ENCODE peak calls at places on chromosomes 12 and 14, in ten cellular contexts. One of them, this sample, is unnamed.

GRCh38 chr12:46533723-46534122 is 161.2 kb upstream of the SLC38A2 start:
- DNase-seq in A549: no peak
- DNase-seq in esophagus squamous epithelium: no peak
- DNase-seq in upper lobe of right lung: no peak
- DNase-seq in HFF-Myc: no peak
- DNase-seq in heart right ventricle: no peak
- DNase-seq in breast epithelium: no peak
- DNase-seq in AG04450: no peak
- DNase-seq in fibroblast of the aortic adventitia: peak
- DNase-seq in suprapubic skin: no peak
- DNase-seq in this sample: no peak

GRCh38 chr14:91417134-91417982 is at the start of gene CCDC88C:
- DNase-seq in A549: peak
- DNase-seq in esophagus squamous epithelium: peak
- DNase-seq in upper lobe of right lung: peak
- DNase-seq in HFF-Myc: no peak
- DNase-seq in heart right ventricle: peak
- DNase-seq in breast epithelium: peak
- DNase-seq in AG04450: no peak
- DNase-seq in fibroblast of the aortic adventitia: no peak
- DNase-seq in suprapubic skin: peak
- DNase-seq in this sample: no peak

GRCh38 chr12:16691624-16692023 is 85.7 kb upstream of the LMO3 start:
- DNase-seq in A549: no peak
- DNase-seq in esophagus squamous epithelium: no peak
- DNase-seq in upper lobe of right lung: no peak
- DNase-seq in HFF-Myc: no peak
- DNase-seq in heart right ventricle: no peak
- DNase-seq in breast epithelium: no peak
- DNase-seq in AG04450: no peak
- DNase-seq in fibroblast of the aortic adventitia: no peak
- DNase-seq in suprapubic skin: no peak
- DNase-seq in this sample: no peak

GRCh38 chr14:31716208-31716607 is 155.0 kb downstream of the NUBPL start:
- DNase-seq in A549: no peak
- DNase-seq in esophagus squamous epithelium: no peak
- DNase-seq in upper lobe of right lung: no peak
- DNase-seq in HFF-Myc: no peak
- DNase-seq in heart right ventricle: no peak
- DNase-seq in breast epithelium: no peak
- DNase-seq in AG04450: no peak
- DNase-seq in fibroblast of the aortic adventitia: no peak
- DNase-seq in suprapubic skin: no peak
- DNase-seq in this sample: no peak

GRCh38 chr14:22630486-22630885 is 13.7 kb downstream of the OR6J1 start:
- DNase-seq in A549: no peak
- DNase-seq in esophagus squamous epithelium: no peak
- DNase-seq in upper lobe of right lung: no peak
- DNase-seq in HFF-Myc: no peak
- DNase-seq in heart right ventricle: no peak
- DNase-seq in breast epithelium: no peak
- DNase-seq in AG04450: peak
- DNase-seq in fibroblast of the aortic adventitia: peak
- DNase-seq in suprapubic skin: no peak
- DNase-seq in this sample: peak

GRCh38 chr12:10140001-10140400 is 10.0 kb upstream of the CLEC7A start:
- DNase-seq in A549: peak
- DNase-seq in esophagus squamous epithelium: no peak
- DNase-seq in upper lobe of right lung: no peak
- DNase-seq in HFF-Myc: peak
- DNase-seq in heart right ventricle: peak
- DNase-seq in breast epithelium: no peak
- DNase-seq in AG04450: no peak
- DNase-seq in fibroblast of the aortic adventitia: peak
- DNase-seq in suprapubic skin: no peak
- DNase-seq in this sample: peak

GRCh38 chr14:103512701-103513611 is 9.7 kb downstream of the CKB start:
- DNase-seq in A549: no peak
- DNase-seq in esophagus squamous epithelium: no peak
- DNase-seq in upper lobe of right lung: peak
- DNase-seq in HFF-Myc: no peak
- DNase-seq in heart right ventricle: no peak
- DNase-seq in breast epithelium: peak
- DNase-seq in AG04450: no peak
- DNase-seq in fibroblast of the aortic adventitia: peak
- DNase-seq in suprapubic skin: peak
- DNase-seq in this sample: peak

GRCh38 chr14:83975435-83976222 is 1554.3 kb upstream of the FLRT2 start:
- DNase-seq in A549: no peak
- DNase-seq in esophagus squamous epithelium: no peak
- DNase-seq in upper lobe of right lung: no peak
- DNase-seq in HFF-Myc: no peak
- DNase-seq in heart right ventricle: peak
- DNase-seq in breast epithelium: no peak
- DNase-seq in AG04450: no peak
- DNase-seq in fibroblast of the aortic adventitia: peak
- DNase-seq in suprapubic skin: no peak
- DNase-seq in this sample: peak

GRCh38 chr14:68785817-68786490 is 6.9 kb downstream of the ZFP36L1 start:
- DNase-seq in A549: peak
- DNase-seq in esophagus squamous epithelium: no peak
- DNase-seq in upper lobe of right lung: no peak
- DNase-seq in HFF-Myc: no peak
- DNase-seq in heart right ventricle: no peak
- DNase-seq in breast epithelium: no peak
- DNase-seq in AG04450: no peak
- DNase-seq in fibroblast of the aortic adventitia: peak
- DNase-seq in suprapubic skin: peak
- DNase-seq in this sample: no peak

GRCh38 chr12:21998782-21999181 is 47.2 kb upstream of the CMAS start:
- DNase-seq in A549: no peak
- DNase-seq in esophagus squamous epithelium: no peak
- DNase-seq in upper lobe of right lung: no peak
- DNase-seq in HFF-Myc: no peak
- DNase-seq in heart right ventricle: no peak
- DNase-seq in breast epithelium: no peak
- DNase-seq in AG04450: no peak
- DNase-seq in fibroblast of the aortic adventitia: no peak
- DNase-seq in suprapubic skin: no peak
- DNase-seq in this sample: no peak

GRCh38 chr12:77060136-77060882 is 5.1 kb downstream of the E2F7 start:
- DNase-seq in A549: no peak
- DNase-seq in esophagus squamous epithelium: no peak
- DNase-seq in upper lobe of right lung: no peak
- DNase-seq in HFF-Myc: no peak
- DNase-seq in heart right ventricle: no peak
- DNase-seq in breast epithelium: no peak
- DNase-seq in AG04450: no peak
- DNase-seq in fibroblast of the aortic adventitia: no peak
- DNase-seq in suprapubic skin: no peak
- DNase-seq in this sample: no peak

GRCh38 chr14:35699791-35700444 is 109.2 kb downstream of the RALGAPA1 start:
- DNase-seq in A549: no peak
- DNase-seq in esophagus squamous epithelium: no peak
- DNase-seq in upper lobe of right lung: no peak
- DNase-seq in HFF-Myc: no peak
- DNase-seq in heart right ventricle: no peak
- DNase-seq in breast epithelium: no peak
- DNase-seq in AG04450: no peak
- DNase-seq in fibroblast of the aortic adventitia: no peak
- DNase-seq in suprapubic skin: no peak
- DNase-seq in this sample: no peak

GRCh38 chr12:126747530-126748149 is 1519.3 kb upstream of the TMEM132C start:
- DNase-seq in A549: peak
- DNase-seq in esophagus squamous epithelium: no peak
- DNase-seq in upper lobe of right lung: peak
- DNase-seq in HFF-Myc: no peak
- DNase-seq in heart right ventricle: peak
- DNase-seq in breast epithelium: no peak
- DNase-seq in AG04450: no peak
- DNase-seq in fibroblast of the aortic adventitia: peak
- DNase-seq in suprapubic skin: no peak
- DNase-seq in this sample: no peak

GRCh38 chr14:104863923-104864266 is 1.2 kb upstream of the CEP170B start:
- DNase-seq in A549: no peak
- DNase-seq in esophagus squamous epithelium: no peak
- DNase-seq in upper lobe of right lung: no peak
- DNase-seq in HFF-Myc: no peak
- DNase-seq in heart right ventricle: no peak
- DNase-seq in breast epithelium: no peak
- DNase-seq in AG04450: no peak
- DNase-seq in fibroblast of the aortic adventitia: no peak
- DNase-seq in suprapubic skin: no peak
- DNase-seq in this sample: no peak
- H3K4me3 ChIP-seq in A549: peak
- H3K4me3 ChIP-seq in esophagus squamous epithelium: peak
- H3K4me3 ChIP-seq in upper lobe of right lung: peak
- H3K4me3 ChIP-seq in HFF-Myc: no peak
- H3K4me3 ChIP-seq in heart right ventricle: no peak
- H3K4me3 ChIP-seq in breast epithelium: no peak
- H3K4me3 ChIP-seq in AG04450: no peak
- H3K4me3 ChIP-seq in fibroblast of the aortic adventitia: no peak
- H3K4me3 ChIP-seq in suprapubic skin: peak
- H3K4me3 ChIP-seq in this sample: no peak

DNA sequence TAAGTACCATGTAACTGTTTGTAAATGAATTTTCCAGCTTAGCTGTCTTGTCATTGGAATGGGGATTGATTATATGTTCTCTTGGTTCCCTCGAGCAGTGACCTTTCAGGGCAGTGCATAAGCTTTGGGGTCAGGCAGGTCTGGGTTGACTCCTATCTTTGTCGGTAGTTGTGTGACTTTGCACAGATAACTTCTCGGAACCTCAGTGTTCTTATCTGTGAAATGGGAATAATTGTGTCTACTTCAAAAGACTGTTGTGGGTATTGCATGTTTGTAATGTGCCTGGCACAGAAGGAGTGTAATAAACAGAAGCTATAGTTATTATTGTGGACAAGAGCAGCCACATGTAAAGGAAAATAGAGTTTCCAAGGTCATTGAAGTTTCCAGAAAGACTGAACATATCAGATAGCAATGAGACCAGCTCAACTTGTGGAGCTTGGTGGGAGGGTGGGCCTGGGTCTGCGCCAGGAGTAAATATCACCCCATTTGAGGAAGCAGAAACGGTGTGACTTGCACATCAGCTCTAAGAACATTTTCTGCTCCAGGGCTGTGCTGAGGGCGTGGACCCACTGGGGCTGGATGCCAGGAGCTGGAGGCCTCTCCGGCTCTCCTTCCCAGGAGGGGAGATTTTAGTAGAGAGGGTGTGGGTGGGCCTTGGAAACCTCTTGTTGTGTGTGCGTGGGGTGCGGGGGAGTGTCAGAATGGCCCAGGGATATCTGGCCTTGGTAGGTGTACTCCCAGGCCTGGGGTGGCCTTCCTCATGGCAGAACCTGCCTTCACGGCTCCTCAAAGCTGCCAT is 19.8 kb downstream of the FOS start:
- DNase-seq in A549: no peak
- DNase-seq in esophagus squamous epithelium: no peak
- DNase-seq in upper lobe of right lung: peak
- DNase-seq in HFF-Myc: no peak
- DNase-seq in heart right ventricle: no peak
- DNase-seq in breast epithelium: no peak
- DNase-seq in AG04450: no peak
- DNase-seq in fibroblast of the aortic adventitia: peak
- DNase-seq in suprapubic skin: peak
- DNase-seq in this sample: no peak
- H3K4me3 ChIP-seq in A549: no peak
- H3K4me3 ChIP-seq in esophagus squamous epithelium: no peak
- H3K4me3 ChIP-seq in upper lobe of right lung: no peak
- H3K4me3 ChIP-seq in HFF-Myc: no peak
- H3K4me3 ChIP-seq in heart right ventricle: no peak
- H3K4me3 ChIP-seq in breast epithelium: no peak
- H3K4me3 ChIP-seq in AG04450: no peak
- H3K4me3 ChIP-seq in fibroblast of the aortic adventitia: no peak
- H3K4me3 ChIP-seq in suprapubic skin: no peak
- H3K4me3 ChIP-seq in this sample: no peak

DNA sequence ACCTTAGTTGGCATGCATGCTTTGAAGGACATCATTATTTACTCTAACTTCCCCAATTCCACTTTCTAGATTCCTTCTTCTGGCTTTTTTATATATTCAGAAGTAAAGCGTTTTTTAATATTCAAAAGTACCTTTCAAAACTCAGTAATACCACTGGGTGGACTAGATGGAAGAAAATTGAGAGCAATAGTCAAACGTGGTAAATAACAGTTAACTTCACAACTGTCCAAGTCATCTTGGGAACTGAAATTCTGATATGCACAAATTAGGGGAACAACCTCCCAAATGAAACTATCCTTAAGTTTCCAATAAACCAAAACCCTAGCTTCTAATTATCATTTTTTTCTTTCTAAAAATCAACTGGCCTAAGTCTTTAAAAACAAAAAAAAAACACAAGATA is 9.0 kb downstream of the SINHCAF start:
- DNase-seq in A549: no peak
- DNase-seq in esophagus squamous epithelium: no peak
- DNase-seq in upper lobe of right lung: no peak
- DNase-seq in HFF-Myc: no peak
- DNase-seq in heart right ventricle: no peak
- DNase-seq in breast epithelium: no peak
- DNase-seq in AG04450: no peak
- DNase-seq in fibroblast of the aortic adventitia: peak
- DNase-seq in suprapubic skin: no peak
- DNase-seq in this sample: no peak
- H3K4me3 ChIP-seq in A549: peak
- H3K4me3 ChIP-seq in esophagus squamous epithelium: no peak
- H3K4me3 ChIP-seq in upper lobe of right lung: peak
- H3K4me3 ChIP-seq in HFF-Myc: no peak
- H3K4me3 ChIP-seq in heart right ventricle: no peak
- H3K4me3 ChIP-seq in breast epithelium: peak
- H3K4me3 ChIP-seq in AG04450: peak
- H3K4me3 ChIP-seq in fibroblast of the aortic adventitia: no peak
- H3K4me3 ChIP-seq in suprapubic skin: peak
- H3K4me3 ChIP-seq in this sample: no peak

DNA sequence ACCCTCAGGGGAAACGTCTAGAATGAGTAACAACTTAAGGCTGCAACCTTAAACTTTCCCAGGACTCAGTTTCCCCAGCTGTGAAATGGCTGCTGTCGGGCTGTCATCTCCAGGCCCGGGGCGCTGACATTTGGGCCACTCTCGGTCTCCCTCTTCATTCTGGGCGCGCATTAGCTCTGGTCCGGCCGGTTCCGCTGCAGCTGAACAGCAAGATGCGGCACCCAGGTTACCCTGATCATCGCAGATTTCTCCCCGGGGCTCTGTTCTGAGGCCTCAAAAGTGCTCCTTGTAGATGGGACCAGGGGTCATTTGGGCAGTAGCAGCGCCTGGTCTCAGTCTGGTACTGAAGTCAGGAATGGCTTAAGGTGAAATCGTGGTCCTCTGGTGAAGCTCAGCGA is 890 bp upstream of the BCL7A start:
- DNase-seq in A549: no peak
- DNase-seq in esophagus squamous epithelium: no peak
- DNase-seq in upper lobe of right lung: no peak
- DNase-seq in HFF-Myc: no peak
- DNase-seq in heart right ventricle: no peak
- DNase-seq in breast epithelium: no peak
- DNase-seq in AG04450: no peak
- DNase-seq in fibroblast of the aortic adventitia: no peak
- DNase-seq in suprapubic skin: no peak
- DNase-seq in this sample: no peak
- H3K4me3 ChIP-seq in A549: peak
- H3K4me3 ChIP-seq in esophagus squamous epithelium: no peak
- H3K4me3 ChIP-seq in upper lobe of right lung: peak
- H3K4me3 ChIP-seq in HFF-Myc: peak
- H3K4me3 ChIP-seq in heart right ventricle: no peak
- H3K4me3 ChIP-seq in breast epithelium: peak
- H3K4me3 ChIP-seq in AG04450: peak
- H3K4me3 ChIP-seq in fibroblast of the aortic adventitia: peak
- H3K4me3 ChIP-seq in suprapubic skin: peak
- H3K4me3 ChIP-seq in this sample: peak

GRCh38 chr12:42286741-42287140 is 39.2 kb downstream of the ZCRB1 start:
- DNase-seq in A549: no peak
- DNase-seq in esophagus squamous epithelium: no peak
- DNase-seq in upper lobe of right lung: no peak
- DNase-seq in HFF-Myc: no peak
- DNase-seq in heart right ventricle: no peak
- DNase-seq in breast epithelium: no peak
- DNase-seq in AG04450: no peak
- DNase-seq in fibroblast of the aortic adventitia: no peak
- DNase-seq in suprapubic skin: no peak
- DNase-seq in this sample: no peak
- H3K4me3 ChIP-seq in A549: no peak
- H3K4me3 ChIP-seq in esophagus squamous epithelium: no peak
- H3K4me3 ChIP-seq in upper lobe of right lung: no peak
- H3K4me3 ChIP-seq in HFF-Myc: no peak
- H3K4me3 ChIP-seq in heart right ventricle: no peak
- H3K4me3 ChIP-seq in breast epithelium: no peak
- H3K4me3 ChIP-seq in AG04450: no peak
- H3K4me3 ChIP-seq in fibroblast of the aortic adventitia: no peak
- H3K4me3 ChIP-seq in suprapubic skin: no peak
- H3K4me3 ChIP-seq in this sample: no peak

This sample was measured in skeletal muscle cell.